ENCODE peak calls at places on chromosomes 12 and 14, in four cellular contexts. One of them, this sample, is unnamed.

GRCh38 chr12:88493651-88494050 is 86.6 kb downstream of the KITLG start:
- DNase-seq in fibroblast of pulmonary artery: peak; percentile 86
- DNase-seq in fibroblast of lung: peak; percentile 92
- DNase-seq in thoracic aorta: no peak
- DNase-seq in this sample: peak; percentile 88

GRCh38 chr12:114131824-114132223 is 165.7 kb upstream of the RBM19 start:
- DNase-seq in fibroblast of pulmonary artery: no peak
- DNase-seq in fibroblast of lung: no peak
- DNase-seq in thoracic aorta: no peak
- DNase-seq in this sample: no peak

GRCh38 chr14:33414041-33414440 is 475.4 kb downstream of the NPAS3 start:
- DNase-seq in fibroblast of pulmonary artery: peak; percentile 22
- DNase-seq in fibroblast of lung: peak; percentile 42
- DNase-seq in thoracic aorta: no peak
- DNase-seq in this sample: no peak

GRCh38 chr12:49518914-49519573 is 19.8 kb upstream of the KCNH3 start:
- DNase-seq in fibroblast of pulmonary artery: peak; percentile 55
- DNase-seq in fibroblast of lung: peak; percentile 63
- DNase-seq in thoracic aorta: no peak
- DNase-seq in this sample: peak; percentile 51

GRCh38 chr12:55142896-55143870 is 17.0 kb downstream of the OR9K2 start:
- DNase-seq in fibroblast of pulmonary artery: peak; percentile 56
- DNase-seq in fibroblast of lung: peak; percentile 27
- DNase-seq in thoracic aorta: no peak
- DNase-seq in this sample: peak; percentile 39

GRCh38 chr14:102691763-102692162 is 85.5 kb upstream of the TRAF3 start:
- DNase-seq in fibroblast of pulmonary artery: no peak
- DNase-seq in fibroblast of lung: no peak
- DNase-seq in thoracic aorta: no peak
- DNase-seq in this sample: no peak

GRCh38 chr14:90733139-90733808 is 83.0 kb downstream of the TTC7B start:
- DNase-seq in fibroblast of pulmonary artery: no peak
- DNase-seq in fibroblast of lung: no peak
- DNase-seq in thoracic aorta: no peak
- DNase-seq in this sample: no peak

GRCh38 chr12:51371295-51371953 is 19.8 kb downstream of the GALNT6 start:
- DNase-seq in fibroblast of pulmonary artery: peak; percentile 95
- DNase-seq in fibroblast of lung: peak; percentile 98
- DNase-seq in thoracic aorta: peak; percentile 36
- DNase-seq in this sample: peak; percentile 93

GRCh38 chr14:22900088-22900799 is 17.2 kb downstream of the REM2 start:
- DNase-seq in fibroblast of pulmonary artery: peak; percentile 82
- DNase-seq in fibroblast of lung: peak; percentile 66
- DNase-seq in thoracic aorta: no peak
- DNase-seq in this sample: peak; percentile 79

GRCh38 chr14:67269338-67270060 is 28.3 kb downstream of the PALS1 start:
- DNase-seq in fibroblast of pulmonary artery: peak; percentile 86
- DNase-seq in fibroblast of lung: peak; percentile 84
- DNase-seq in thoracic aorta: no peak
- DNase-seq in this sample: peak; percentile 87

GRCh38 chr12:117063162-117063911 is 35.9 kb downstream of the TESC start:
- DNase-seq in fibroblast of pulmonary artery: no peak
- DNase-seq in fibroblast of lung: no peak
- DNase-seq in thoracic aorta: no peak
- DNase-seq in this sample: no peak
- H3K4me3 ChIP-seq in fibroblast of pulmonary artery: no peak overlapping the region
- H3K4me3 ChIP-seq in fibroblast of lung: no peak overlapping the region
- H3K4me3 ChIP-seq in thoracic aorta: peak overlapping the region; percentile 25
- H3K4me3 ChIP-seq in this sample: no peak overlapping the region

GRCh38 chr14:68926236-68926635 is 52.9 kb downstream of the ACTN1 start:
- DNase-seq in fibroblast of pulmonary artery: peak; percentile 33
- DNase-seq in fibroblast of lung: no peak
- DNase-seq in thoracic aorta: no peak
- DNase-seq in this sample: no peak
- TF ChIP-seq CTCF in fibroblast of pulmonary artery: peak; percentile 56
- TF ChIP-seq CTCF in fibroblast of lung: peak; percentile 39
- TF ChIP-seq CTCF in thoracic aorta: peak; percentile 40
- TF ChIP-seq CTCF in this sample: peak; percentile 30

DNA sequence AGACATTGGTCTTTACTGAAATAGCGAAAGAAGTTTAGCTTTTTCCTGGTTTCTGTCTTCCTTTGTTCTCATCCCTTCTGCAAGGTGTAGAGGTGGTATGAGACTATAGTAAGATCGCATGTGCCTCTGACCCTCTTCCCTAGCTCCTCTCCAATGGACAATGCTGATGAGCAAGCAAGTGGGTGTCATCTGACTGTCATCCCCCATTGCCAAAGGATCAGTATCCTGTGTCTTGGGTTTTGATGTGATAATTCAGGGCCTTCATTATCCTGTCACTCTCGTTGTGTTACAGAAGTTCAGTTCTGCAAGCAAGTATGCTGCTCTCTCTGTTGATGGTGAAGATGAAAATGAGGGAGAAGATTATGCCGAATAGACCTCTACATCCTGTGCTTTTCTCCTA is 10.0 kb upstream of the TNS2 start:
- DNase-seq in fibroblast of pulmonary artery: no peak
- DNase-seq in fibroblast of lung: no peak
- DNase-seq in thoracic aorta: no peak
- DNase-seq in this sample: no peak
- H3K4me3 ChIP-seq in fibroblast of pulmonary artery: no peak overlapping the region
- H3K4me3 ChIP-seq in fibroblast of lung: no peak overlapping the region
- H3K4me3 ChIP-seq in thoracic aorta: no peak overlapping the region
- H3K4me3 ChIP-seq in this sample: no peak overlapping the region

GRCh38 chr12:1835178-1836131 is 15.1 kb downstream of the LRTM2 start:
- DNase-seq in fibroblast of pulmonary artery: no peak
- DNase-seq in fibroblast of lung: no peak
- DNase-seq in thoracic aorta: no peak
- DNase-seq in this sample: no peak

GRCh38 chr12:1837541-1838206 is 17.3 kb downstream of the LRTM2 start:
- DNase-seq in fibroblast of pulmonary artery: peak; percentile 13
- DNase-seq in fibroblast of lung: peak; percentile 48
- DNase-seq in thoracic aorta: no peak
- DNase-seq in this sample: no peak

GRCh38 chr12:1836241-1836803 is 16.0 kb downstream of the LRTM2 start:
- DNase-seq in fibroblast of pulmonary artery: no peak
- DNase-seq in fibroblast of lung: no peak
- DNase-seq in thoracic aorta: no peak
- DNase-seq in this sample: no peak

GRCh38 chr12:1838223-1838993 is 18.0 kb downstream of the LRTM2 start:
- DNase-seq in fibroblast of pulmonary artery: no peak
- DNase-seq in fibroblast of lung: peak; percentile 16
- DNase-seq in thoracic aorta: no peak
- DNase-seq in this sample: no peak

DNA sequence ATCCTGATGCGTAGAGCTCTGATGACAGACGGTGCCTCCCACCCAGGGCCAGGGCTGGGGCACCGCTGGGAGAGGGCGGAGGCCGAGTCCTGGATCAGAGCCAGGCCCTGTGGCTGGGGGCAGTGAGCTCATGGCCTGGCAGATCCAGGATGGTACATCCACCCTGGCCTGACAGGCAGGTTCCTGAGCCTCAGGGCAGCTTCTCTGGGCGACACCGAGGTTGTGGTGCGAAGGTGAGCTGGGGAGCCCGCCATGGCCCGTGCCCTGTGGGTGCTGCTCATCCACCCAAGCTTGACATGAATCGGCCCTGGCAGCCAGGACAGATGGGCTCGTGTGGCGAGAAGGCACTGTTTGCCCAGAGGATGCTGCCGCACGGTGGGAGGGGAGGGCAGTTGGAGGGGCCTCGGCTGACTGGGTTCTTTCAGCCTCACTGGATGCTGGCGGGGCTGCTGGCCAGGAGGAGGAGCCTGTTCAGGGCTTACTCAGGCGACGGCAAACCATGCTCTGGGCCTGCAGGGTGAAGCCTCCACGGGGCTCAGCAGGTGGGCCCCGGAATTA is 16.6 kb downstream of the LRTM2 start:
- DNase-seq in fibroblast of pulmonary artery: no peak
- DNase-seq in fibroblast of lung: no peak
- DNase-seq in thoracic aorta: no peak
- DNase-seq in this sample: no peak
- TF ChIP-seq CTCF in fibroblast of pulmonary artery: no peak
- TF ChIP-seq CTCF in fibroblast of lung: no peak
- TF ChIP-seq CTCF in thoracic aorta: no peak
- TF ChIP-seq CTCF in this sample: no peak

GRCh38 chr14:105195051-105195450 is 13.9 kb upstream of the NUDT14 start:
- DNase-seq in fibroblast of pulmonary artery: no peak
- DNase-seq in fibroblast of lung: no peak
- DNase-seq in thoracic aorta: no peak
- DNase-seq in this sample: no peak

GRCh38 chr14:105195533-105196227 is 14.6 kb upstream of the NUDT14 start:
- DNase-seq in fibroblast of pulmonary artery: no peak
- DNase-seq in fibroblast of lung: no peak
- DNase-seq in thoracic aorta: no peak
- DNase-seq in this sample: no peak

GRCh38 chr14:105198588-105198987 is 17.5 kb upstream of the NUDT14 start:
- DNase-seq in fibroblast of pulmonary artery: no peak
- DNase-seq in fibroblast of lung: no peak
- DNase-seq in thoracic aorta: no peak
- DNase-seq in this sample: no peak

GRCh38 chr14:105197274-105197673 is 16.2 kb upstream of the NUDT14 start:
- DNase-seq in fibroblast of pulmonary artery: peak; percentile 76
- DNase-seq in fibroblast of lung: peak; percentile 25
- DNase-seq in thoracic aorta: no peak
- DNase-seq in this sample: peak; percentile 86

DNA sequence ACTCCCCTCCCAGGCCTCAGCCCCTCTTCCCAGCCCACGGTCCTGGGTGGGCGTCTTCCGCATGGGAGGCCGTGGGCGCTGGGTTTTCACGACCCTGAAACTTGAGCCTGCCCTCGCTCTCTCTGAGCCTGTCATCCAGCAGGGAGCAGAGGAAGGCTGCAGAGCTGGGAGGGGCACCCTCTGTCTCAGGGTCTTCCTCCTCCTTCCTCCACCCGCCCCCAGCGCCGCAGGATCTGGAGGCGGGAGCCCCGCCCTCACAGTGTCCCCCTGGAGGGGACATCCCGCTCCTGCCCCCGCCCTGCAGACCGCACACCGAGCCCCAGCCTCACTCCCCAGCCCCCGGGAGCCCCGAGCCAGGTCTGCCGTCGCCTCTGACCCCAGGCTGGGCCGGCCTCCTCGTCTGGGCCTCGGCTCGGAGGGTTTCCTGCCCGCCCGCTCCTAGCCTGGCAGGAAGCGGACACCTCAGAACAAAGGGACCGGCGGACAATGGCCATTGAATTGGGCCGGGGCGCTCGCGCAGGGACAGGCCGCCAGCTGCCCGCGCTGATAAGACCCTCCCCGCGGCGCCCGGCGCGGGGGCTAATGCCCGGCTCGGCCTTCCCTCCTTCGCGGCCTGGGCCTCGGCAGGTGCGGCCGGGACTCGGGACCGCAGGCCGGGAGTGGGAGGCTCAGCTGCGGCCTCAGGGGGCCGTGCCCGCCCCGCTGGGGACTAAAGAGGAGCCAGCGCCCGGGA is 15.3 kb upstream of the NUDT14 start:
- DNase-seq in fibroblast of pulmonary artery: no peak
- DNase-seq in fibroblast of lung: no peak
- DNase-seq in thoracic aorta: no peak
- DNase-seq in this sample: no peak
- H3K4me3 ChIP-seq in fibroblast of pulmonary artery: no peak overlapping the region
- H3K4me3 ChIP-seq in fibroblast of lung: no peak overlapping the region
- H3K4me3 ChIP-seq in thoracic aorta: peak overlapping the region; percentile 47
- H3K4me3 ChIP-seq in this sample: no peak overlapping the region

DNA sequence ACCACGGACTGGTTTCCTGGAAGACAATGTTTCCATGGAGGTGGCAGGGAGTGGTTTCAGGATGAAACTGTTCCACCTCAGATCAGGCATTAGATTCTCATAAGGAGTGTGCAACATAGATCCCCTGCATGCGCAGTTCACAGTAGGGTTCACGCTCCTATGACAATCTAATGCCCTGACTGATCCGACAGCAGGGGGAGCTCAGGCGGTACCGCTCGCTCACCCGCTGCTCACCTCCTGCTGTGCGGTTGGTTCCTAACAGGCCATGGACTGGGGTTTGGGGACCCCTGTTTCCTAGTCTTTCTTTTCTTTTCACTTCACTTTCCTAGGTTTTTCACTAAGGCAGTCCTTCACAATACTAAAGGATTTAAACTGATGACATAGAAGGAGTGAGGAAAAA is 39.6 kb downstream of the GUCY2C start:
- DNase-seq in fibroblast of pulmonary artery: no peak
- DNase-seq in fibroblast of lung: no peak
- DNase-seq in thoracic aorta: no peak
- DNase-seq in this sample: no peak
- TF ChIP-seq CTCF in fibroblast of pulmonary artery: no peak
- TF ChIP-seq CTCF in fibroblast of lung: no peak
- TF ChIP-seq CTCF in thoracic aorta: no peak
- TF ChIP-seq CTCF in this sample: no peak

GRCh38 chr14:53963491-53964227 is 7.0 kb upstream of the BMP4 start:
- DNase-seq in fibroblast of pulmonary artery: peak; percentile 32
- DNase-seq in fibroblast of lung: peak; percentile 53
- DNase-seq in thoracic aorta: no peak
- DNase-seq in this sample: peak; percentile 37
- H3K4me3 ChIP-seq in fibroblast of pulmonary artery: peak overlapping the region; percentile 13
- H3K4me3 ChIP-seq in fibroblast of lung: peak overlapping the region; percentile 43
- H3K4me3 ChIP-seq in thoracic aorta: peak overlapping the region; percentile 72
- H3K4me3 ChIP-seq in this sample: peak overlapping the region; percentile 47

This sample was measured in fibroblast of the aortic adventitia.